ENCODE peak calls at places on chromosomes 3 and 15, in six cellular contexts. L is K562, A is HepG2, U is A549, T is GM12878, D is endothelial cell of umbilical vein. I is an unnamed sample.

GRCh38 chr15:72198410-72199270 is 1.1 kb upstream of the GRAMD2A start:
- DNase-seq in A (no peak), U (no peak), D (no peak), T (no peak), L (no peak), I (no peak)

GRCh38 chr3:188780188-188781147 is 391.3 kb upstream of the TPRG1 start:
- DNase-seq in D (no peak), T (no peak), U (no peak), A (peak), L (no peak), I (peak)

GRCh38 chr3:101781166-101781565 is 2.2 kb downstream of the NXPE3 start:
- DNase-seq in L (no peak), A (no peak), U (peak), T (no peak), D (no peak), I (no peak)

GRCh38 chr3:56795097-56795806 is 6.5 kb downstream of the ARHGEF3 start:
- DNase-seq in U (no peak), A (no peak), D (peak), T (no peak), L (no peak), I (no peak)

GRCh38 chr3:161268601-161269000 is 47.5 kb downstream of the NMD3 start:
- DNase-seq in L (no peak), T (no peak), U (no peak), A (no peak), D (no peak), I (no peak)

GRCh38 chr15:73081321-73081958 is 29.2 kb downstream of the NEO1 start:
- DNase-seq in T (no peak), A (peak), D (peak), L (peak), U (peak), I (peak)

GRCh38 chr3:104575631-104576030 is 791.1 kb upstream of the ALCAM start:
- DNase-seq in D (no peak), L (no peak), A (no peak), T (no peak), U (no peak), I (no peak)

GRCh38 chr3:127748754-127749327 is 73.5 kb downstream of the MGLL start:
- DNase-seq in T (no peak), A (no peak), L (no peak), U (no peak), D (no peak), I (no peak)

GRCh38 chr15:66805207-66805975 is 103.4 kb downstream of the SMAD6 start:
- DNase-seq in U (no peak), A (no peak), T (no peak), L (no peak), D (no peak), I (no peak)

GRCh38 chr3:114179575-114179974 is 723 bp upstream of the DRD3 start:
- DNase-seq in U (peak), L (no peak), A (peak), D (peak), T (no peak), I (peak)

GRCh38 chr3:69322110-69322509 is 63.8 kb downstream of the FRMD4B start:
- DNase-seq in L (no peak), U (no peak), D (no peak), T (no peak), A (no peak), I (no peak)

GRCh38 chr15:41880156-41880877 is 13.5 kb downstream of the SPTBN5 start:
- DNase-seq in A (no peak), L (no peak), D (no peak), U (no peak), T (no peak), I (no peak)

GRCh38 chr15:68231102-68231818 is 1.7 kb upstream of the CLN6 start:
- DNase-seq in T (no peak), A (no peak), L (no peak), U (no peak), D (no peak), I (no peak)

GRCh38 chr3:57006949-57007419 is 53.5 kb upstream of the SPATA12 start:
- DNase-seq in D (no peak), T (no peak), L (peak), U (no peak), A (no peak), I (no peak)

DNA sequence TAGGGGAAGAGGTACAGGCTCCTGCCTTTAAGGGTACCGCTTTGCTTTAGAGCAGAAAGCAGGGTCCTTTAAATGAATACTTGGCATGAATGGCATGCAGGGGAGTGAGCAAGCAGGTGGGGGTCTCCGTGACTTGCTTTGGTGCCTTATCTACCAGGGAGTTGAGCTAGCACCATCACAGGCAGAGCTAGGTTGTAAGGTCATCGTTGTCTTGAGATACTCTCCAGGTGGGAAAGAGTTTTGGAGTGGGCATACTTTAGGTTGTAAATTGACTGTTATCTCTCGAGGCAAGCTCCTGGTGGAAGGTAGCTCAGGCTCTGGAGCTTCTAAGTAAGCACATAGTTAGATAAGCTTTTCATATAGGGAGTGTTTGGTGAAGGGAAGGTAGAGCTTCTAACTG is 5.6 kb downstream of the GASK1A start:
- DNase-seq in L (no peak), T (no peak), D (no peak), U (no peak), A (no peak), I (no peak)
- TF ChIP-seq MYC in L (no peak), T (no peak), D (no peak), U (no peak), A (no peak), I (no peak)

GRCh38 chr15:99566157-99566900 is 545 bp downstream of the MEF2A start:
- DNase-seq in A (no peak), T (no peak), L (peak), D (peak), U (no peak), I (peak)

GRCh38 chr15:99565281-99566156 is at the start of gene MEF2A:
- DNase-seq in U (peak), L (peak), A (peak), D (peak), T (peak), I (peak)

GRCh38 chr15:99565031-99565280 is 828 bp upstream of the MEF2A start:
- DNase-seq in D (peak), L (no peak), U (no peak), T (no peak), A (no peak), I (no peak)

GRCh38 chr15:99562238-99562637 is 3.5 kb upstream of the MEF2A start:
- DNase-seq in A (no peak), U (no peak), L (no peak), T (no peak), D (no peak), I (peak)

DNA sequence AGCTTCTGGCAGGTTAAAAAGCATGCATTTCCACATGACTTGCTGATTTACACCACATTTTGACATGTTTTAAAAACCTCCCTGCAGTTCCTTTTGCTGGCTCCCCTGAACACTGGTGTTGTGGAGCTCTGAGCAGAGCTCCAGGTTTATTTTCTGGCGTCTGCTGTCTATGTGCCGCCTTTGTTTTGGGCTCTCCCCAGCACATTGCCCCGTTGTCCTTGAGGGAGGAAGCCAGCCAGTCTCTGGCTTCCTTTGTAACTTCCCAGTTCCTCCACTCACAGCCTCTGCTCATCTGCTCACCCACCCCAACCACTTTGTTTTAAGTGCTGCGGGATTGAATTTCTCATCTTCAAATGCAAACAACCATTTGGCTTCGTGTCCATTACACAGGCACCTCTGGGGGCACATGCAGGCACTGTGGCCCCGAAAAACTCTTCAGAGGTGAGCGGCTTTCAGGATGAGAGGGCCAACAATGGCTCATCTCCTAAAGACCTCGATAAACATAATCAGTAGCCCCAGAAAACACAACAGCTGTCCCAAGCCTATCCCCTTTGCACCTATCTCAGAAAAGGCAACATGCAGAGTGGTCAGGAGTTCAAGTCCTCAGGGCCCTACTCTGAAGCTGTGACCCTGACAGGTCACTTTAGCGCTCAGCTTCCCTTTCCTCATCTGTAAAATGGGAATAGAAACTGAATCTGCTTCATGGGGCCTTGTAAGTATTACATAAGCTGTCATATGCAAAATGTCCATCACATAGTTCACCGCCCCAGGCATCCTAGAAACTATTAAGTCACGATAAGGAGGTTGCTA is 1.4 kb upstream of the MEF2A start:
- DNase-seq in T (peak), D (peak), L (no peak), A (peak), U (no peak), I (peak)
- TF ChIP-seq MYC in T (no peak), D (no peak), L (no peak), A (peak), U (no peak), I (no peak)

GRCh38 chr3:115325539-115325938 is 178.5 kb upstream of the ZBTB20 start:
- DNase-seq in D (peak), L (peak), T (no peak), A (peak), U (peak), I (peak)

GRCh38 chr3:115330406-115330805 is 183.3 kb upstream of the ZBTB20 start:
- DNase-seq in T (no peak), U (peak), D (peak), A (no peak), L (no peak), I (no peak)
- TF ChIP-seq MYC in T (no peak), U (no peak), D (no peak), A (no peak), L (no peak), I (no peak)

GRCh38 chr15:88658972-88659931 is 20.4 kb downstream of the ISG20 start:
- DNase-seq in T (no peak), U (no peak), A (no peak), D (peak), L (no peak), I (no peak)
- TF ChIP-seq MYC in T (no peak), U (no peak), A (no peak), D (no peak), L (no peak), I (no peak)

GRCh38 chr3:51379301-51379700 is 5.8 kb upstream of the MANF start:
- DNase-seq in U (no peak), L (no peak), A (no peak), D (no peak), T (no peak), I (no peak)
- TF ChIP-seq MYC in U (no peak), L (no peak), A (no peak), D (no peak), T (no peak), I (no peak)

DNA sequence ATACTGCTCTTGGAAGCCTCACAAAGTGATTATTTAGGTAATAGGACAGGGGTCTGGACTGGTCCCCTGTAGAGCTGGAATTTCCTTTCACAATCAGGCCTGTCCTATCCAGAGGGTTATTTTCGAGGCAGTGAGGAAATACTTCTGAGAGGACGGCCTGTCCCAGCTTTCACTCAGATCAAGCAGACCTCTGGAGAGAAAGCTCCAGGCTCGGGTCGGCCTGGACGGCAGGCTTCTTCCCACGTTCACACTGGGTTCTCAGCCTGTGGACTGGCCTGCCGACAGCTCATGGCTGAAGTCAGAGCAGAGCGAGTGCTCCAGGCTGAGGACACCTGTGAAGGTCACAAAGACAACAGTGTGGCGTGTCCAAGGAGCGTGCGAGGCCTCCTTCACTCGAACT is 405.3 kb downstream of the VPS13C start:
- DNase-seq in D (no peak), L (no peak), U (no peak), A (no peak), T (no peak), I (no peak)
- TF ChIP-seq MYC in D (no peak), L (no peak), U (no peak), A (no peak), T (no peak), I (no peak)

DNA sequence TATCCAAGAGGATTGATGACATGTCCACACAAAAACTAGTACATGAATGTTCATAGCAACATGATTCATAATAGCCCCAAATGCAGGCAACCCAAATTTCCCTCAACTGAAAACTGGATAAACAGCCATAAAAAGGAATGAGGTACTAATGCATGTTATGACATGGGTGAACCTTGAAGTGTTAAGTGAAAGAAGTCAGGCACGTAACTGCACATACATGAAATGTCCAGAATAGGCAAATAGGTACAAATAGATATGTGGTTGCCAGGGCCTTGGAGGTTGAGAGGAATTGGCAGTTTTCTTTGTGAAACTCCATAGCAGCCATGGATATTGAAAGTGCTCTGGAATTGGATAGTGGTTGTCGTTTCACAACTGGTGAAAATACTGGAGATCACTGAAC is 52.2 kb upstream of the CCR4 start:
- DNase-seq in U (no peak), D (no peak), L (no peak), A (no peak), T (no peak), I (no peak)
- TF ChIP-seq MYC in U (no peak), D (no peak), L (no peak), A (no peak), T (no peak), I (no peak)

DNA sequence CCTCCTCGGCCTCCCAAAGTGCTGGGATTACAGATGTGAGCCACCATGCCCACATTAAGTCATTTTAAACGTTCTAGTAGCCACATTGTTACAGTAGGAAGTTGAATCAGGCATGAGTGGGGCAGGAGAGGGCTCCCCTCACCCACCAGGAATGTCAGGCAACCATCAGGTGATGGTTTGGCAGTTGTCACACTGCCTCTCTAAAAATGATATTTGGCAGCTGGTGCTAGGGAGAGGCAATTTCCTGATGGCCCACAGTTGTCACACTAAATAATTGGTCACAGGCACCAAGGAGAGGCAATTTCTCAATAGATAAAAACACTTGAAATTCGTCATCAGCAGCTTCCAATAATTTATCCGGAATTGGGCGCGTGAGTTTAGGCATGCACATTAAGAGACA is 79.2 kb upstream of the ABHD2 start:
- DNase-seq in A (no peak), U (no peak), D (no peak), L (no peak), T (no peak), I (no peak)
- TF ChIP-seq MYC in A (no peak), U (no peak), D (no peak), L (no peak), T (no peak), I (no peak)

GRCh38 chr15:48244923-48245322 is 38.8 kb downstream of the SLC12A1 start:
- DNase-seq in A (no peak), D (no peak), T (no peak), L (no peak), U (no peak), I (peak)

GRCh38 chr15:48253186-48253585 is 47.1 kb downstream of the SLC12A1 start:
- DNase-seq in D (no peak), L (no peak), T (no peak), U (no peak), A (no peak), I (no peak)

DNA sequence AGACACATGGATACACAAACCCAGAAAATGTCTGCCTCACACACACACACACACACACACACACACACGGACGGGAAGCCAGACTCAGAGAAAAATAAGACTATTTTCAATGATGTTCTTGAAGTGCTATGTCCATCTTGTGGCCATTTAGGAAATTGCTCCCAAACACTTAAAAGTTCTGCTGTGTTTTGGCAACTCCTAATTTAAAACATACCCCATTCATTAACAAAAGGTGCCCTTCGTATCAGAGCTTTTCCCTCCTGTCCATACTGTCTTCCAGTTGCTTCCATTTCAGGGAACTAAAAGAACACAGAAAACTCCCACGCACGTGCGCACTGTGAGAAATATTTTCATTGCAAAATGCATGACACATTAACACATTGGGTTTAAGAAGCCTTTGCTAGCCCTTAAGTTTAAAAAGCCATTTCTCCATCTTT is 44.6 kb downstream of the SLC12A1 start:
- DNase-seq in U (peak), D (peak), T (peak), L (peak), A (peak), I (peak)
- TF ChIP-seq MYC in U (no peak), D (no peak), T (no peak), L (no peak), A (no peak), I (no peak)

I was measured in NB4.